ENCODE peak calls at places on chromosomes 4 and X, in five cellular contexts. C is SK-N-SH, H is HepG2, M is K562, V is GM12878. G is an unnamed sample.

GRCh38 chr4:25351777-25352421 is 25.2 kb upstream of the ANAPC4 start:
- DNase-seq in H (no peak), M (no peak), C (no peak), V (no peak), G (no peak)

GRCh38 chrX:102950908-102951866 is 14.1 kb downstream of the RAB40AL start:
- DNase-seq in H (peak; percentile 27), M (peak; percentile 47), V (no peak), C (peak; percentile 64), G (peak; percentile 48)

GRCh38 chrX:106608016-106608415 is 3.8 kb upstream of the RADX start:
- DNase-seq in C (no peak), M (no peak), H (no peak), V (no peak), G (no peak)

GRCh38 chr4:151110236-151110635 is 10.8 kb downstream of the RPS3A start:
- DNase-seq in V (no peak), M (no peak), C (no peak), H (no peak), G (no peak)

GRCh38 chr4:184755278-184755677 is 21.4 kb upstream of the CENPU start:
- DNase-seq in C (no peak), M (no peak), V (no peak), H (no peak), G (no peak)

GRCh38 chrX:68936608-68937007 is 107.8 kb downstream of the EFNB1 start:
- DNase-seq in M (no peak), C (no peak), H (no peak), V (no peak), G (peak; percentile 10)

GRCh38 chrX:73940893-73941470 is 363.0 kb upstream of the ZCCHC13 start:
- DNase-seq in M (no peak), H (no peak), C (no peak), V (no peak), G (no peak)

GRCh38 chr4:153341575-153342090 is 2.9 kb upstream of the MND1 start:
- DNase-seq in H (peak; percentile 7), V (no peak), M (no peak), C (no peak), G (peak; percentile 23)

GRCh38 chrX:106286053-106286650 is 118.0 kb downstream of the PWWP3B start:
- DNase-seq in V (no peak), M (no peak), H (peak; percentile 50), C (no peak), G (no peak)

GRCh38 chr4:159142254-159142653 is 39.4 kb downstream of the RAPGEF2 start:
- DNase-seq in C (no peak), M (no peak), H (no peak), V (no peak), G (no peak)

GRCh38 chr4:83293305-83294046 is 8.9 kb upstream of the COQ2 start:
- DNase-seq in V (no peak), H (no peak), C (no peak), M (no peak), G (no peak)

GRCh38 chrX:106987488-106987887 is 12.5 kb downstream of the MORC4 start:
- DNase-seq in V (no peak), C (no peak), H (no peak), M (no peak), G (no peak)

GRCh38 chr4:108560624-108561023 is 59.8 kb upstream of the RPL34 start:
- DNase-seq in V (no peak), C (no peak), M (no peak), H (no peak), G (no peak)

GRCh38 chr4:59517007-59517406 is 1683.1 kb upstream of the ADGRL3 start:
- DNase-seq in V (no peak), C (no peak), M (no peak), H (no peak), G (no peak)

GRCh38 chr4:34412233-34412632 is 1832.1 kb downstream of the ARAP2 start:
- DNase-seq in V (no peak), H (no peak), C (no peak), M (no peak), G (no peak)

GRCh38 chr4:148530114-148530513 is 87.9 kb upstream of the NR3C2 start:
- DNase-seq in H (no peak), V (no peak), M (no peak), C (no peak), G (no peak)

GRCh38 chr4:40731792-40732245 is 17.9 kb upstream of the NSUN7 start:
- DNase-seq in V (no peak), H (peak; percentile 28), C (peak; percentile 28), M (no peak), G (no peak)

GRCh38 chr4:175953960-175954521 is 111.6 kb upstream of the WDR17 start:
- DNase-seq in H (no peak), C (no peak), M (no peak), V (no peak), G (peak; percentile 2)

GRCh38 chr4:86594559-86595425 is 677 bp downstream of the PTPN13 start:
- DNase-seq in V (no peak), H (no peak), C (peak; percentile 63), M (no peak), G (peak; percentile 21)

GRCh38 chrX:154125356-154126040 is 18.5 kb upstream of the OPN1LW start:
- DNase-seq in M (no peak), C (no peak), H (no peak), V (no peak), G (no peak)

GRCh38 chrX:63250253-63250868 is 100.8 kb downstream of the SPIN4 start:
- DNase-seq in H (peak; percentile 61), V (peak; percentile 60), C (peak; percentile 42), M (peak; percentile 12), G (peak; percentile 4)

GRCh38 chr4:30716671-30717207 is 3.4 kb upstream of the PCDH7 start:
- DNase-seq in H (no peak), C (no peak), M (no peak), V (no peak), G (peak; percentile 1)

GRCh38 chr4:112288455-112288854 is 2.8 kb upstream of the TIFA start:
- DNase-seq in M (no peak), V (no peak), C (no peak), H (no peak), G (no peak)

GRCh38 chr4:92387459-92388069 is 83.8 kb downstream of the GRID2 start:
- DNase-seq in V (peak; percentile 4), M (no peak), C (peak; percentile 17), H (peak; percentile 30), G (peak; percentile 6)

GRCh38 chr4:173545440-173545839 is 15.4 kb upstream of the HAND2 start:
- DNase-seq in M (no peak), H (no peak), C (no peak), V (no peak), G (no peak)

GRCh38 chr4:53505947-53506346 is 85.3 kb downstream of the LNX1 start:
- DNase-seq in V (no peak), M (no peak), C (no peak), H (no peak), G (no peak)
- TF ChIP-seq SMC3 in V (no peak), M (no peak), C (peak; percentile 16), H (no peak), G (no peak)

GRCh38 chr4:8329560-8329858 is 60.0 kb downstream of the HTRA3 start:
- DNase-seq in C (no peak), H (no peak), M (no peak), V (no peak), G (no peak)

GRCh38 chr4:8331567-8331955 is 62.0 kb downstream of the HTRA3 start:
- DNase-seq in V (no peak), C (no peak), M (no peak), H (no peak), G (no peak)

GRCh38 chr4:8329859-8330761 is 60.6 kb downstream of the HTRA3 start:
- DNase-seq in V (no peak), C (no peak), H (no peak), M (no peak), G (no peak)

GRCh38 chr4:8332038-8332857 is 62.7 kb downstream of the HTRA3 start:
- DNase-seq in V (no peak), M (no peak), H (no peak), C (no peak), G (no peak)

DNA sequence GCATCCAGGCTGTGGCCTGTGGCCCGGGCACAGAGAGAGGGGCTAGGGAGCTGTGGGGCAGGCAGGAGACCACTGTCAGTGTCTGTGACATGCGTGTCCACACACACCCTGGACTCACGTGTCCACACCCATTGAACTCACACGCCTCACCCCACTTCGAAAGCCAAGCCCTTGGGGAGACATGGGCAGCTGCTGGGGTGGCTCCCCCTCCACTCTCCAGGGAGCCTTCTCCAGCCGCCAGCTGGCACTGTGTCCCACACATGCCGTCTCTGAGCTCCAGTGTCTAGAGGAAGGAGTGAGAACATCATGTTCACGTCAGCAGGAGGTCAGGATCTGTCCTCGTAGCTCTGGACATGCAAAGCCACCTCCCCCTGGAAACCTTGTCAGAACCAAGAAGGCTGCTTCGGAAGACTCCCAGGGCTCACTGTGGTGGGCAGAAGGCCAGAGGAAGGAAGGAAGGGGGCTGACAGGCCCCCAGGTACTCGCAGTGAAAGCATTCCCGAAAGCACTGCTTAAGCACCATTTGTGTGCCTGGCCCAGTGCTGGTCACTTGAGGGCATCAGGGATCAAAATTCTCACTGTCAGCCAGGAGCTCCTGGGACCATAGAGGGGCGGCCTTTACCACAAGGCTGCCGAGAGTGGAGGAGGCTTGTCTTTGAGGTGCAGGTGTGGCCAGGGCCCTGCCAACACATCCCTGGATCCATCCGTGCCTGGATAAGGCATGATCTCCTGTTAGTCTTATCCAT is 61.4 kb downstream of the HTRA3 start:
- DNase-seq in H (no peak), M (no peak), V (no peak), C (no peak), G (no peak)
- TF ChIP-seq EP300 in H (no peak), M (no peak), V (no peak), C (no peak), G (no peak)

DNA sequence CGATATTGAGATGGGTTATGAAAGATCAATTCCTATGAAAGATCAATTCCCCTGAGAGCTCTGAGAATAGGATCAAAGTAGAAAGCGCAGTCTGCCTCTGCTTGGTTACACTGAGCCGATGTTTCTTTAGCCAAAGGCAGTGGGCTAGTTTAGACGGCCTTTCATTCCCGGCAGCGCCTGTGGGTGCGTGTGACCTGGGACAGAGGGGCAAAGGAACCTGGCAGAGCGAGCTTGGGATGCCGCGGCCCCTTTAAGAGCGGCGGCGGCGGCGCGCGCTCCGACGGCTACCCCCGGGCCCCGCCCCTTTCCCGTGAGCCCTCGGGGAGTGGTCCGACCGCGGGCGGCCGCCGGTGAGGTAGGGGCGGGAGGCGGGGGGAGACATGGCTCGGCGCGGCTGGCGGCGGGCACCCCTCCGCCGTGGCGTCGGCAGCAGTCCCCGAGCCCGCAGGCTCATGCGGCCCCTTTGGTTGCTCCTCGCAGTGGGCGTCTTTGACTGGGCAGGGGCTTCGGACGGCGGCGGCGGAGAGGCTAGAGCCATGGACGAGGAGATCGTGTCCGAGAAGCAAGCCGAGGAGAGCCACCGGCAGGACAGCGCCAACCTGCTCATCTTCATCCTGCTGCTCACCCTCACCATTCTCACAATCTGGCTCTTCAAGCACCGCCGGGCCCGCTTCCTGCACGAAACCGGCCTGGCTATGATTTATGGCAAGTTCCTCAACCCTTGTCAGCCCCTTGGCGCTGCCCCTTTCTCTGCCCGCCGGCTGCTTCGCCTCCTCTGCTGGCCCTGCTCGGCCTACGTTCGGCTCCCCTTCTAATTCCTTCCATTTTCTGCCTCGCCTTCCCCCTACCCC is at the start of gene SLC9A6:
- DNase-seq in C (peak; percentile 90), V (no peak), M (peak; percentile 80), H (peak; percentile 27), G (peak; percentile 62)
- TF ChIP-seq SMC3 in C (no peak), V (no peak), M (no peak), H (no peak), G (no peak)

GRCh38 chr4:188396037-188396436 is 256.8 kb downstream of the TRIML1 start:
- DNase-seq in M (no peak), V (no peak), H (no peak), C (no peak), G (no peak)

GRCh38 chr4:188399834-188400233 is 260.6 kb downstream of the TRIML1 start:
- DNase-seq in V (no peak), C (no peak), H (no peak), M (no peak), G (no peak)

GRCh38 chr4:188403272-188403671 is 264.0 kb downstream of the TRIML1 start:
- DNase-seq in V (no peak), M (no peak), H (no peak), C (peak; percentile 32), G (no peak)

GRCh38 chr4:188400456-188400855 is 261.2 kb downstream of the TRIML1 start:
- DNase-seq in V (no peak), C (no peak), H (no peak), M (no peak), G (no peak)
- TF ChIP-seq EP300 in V (no peak), C (no peak), H (no peak), M (no peak), G (no peak)

G was measured in A549.